ENCODE peak calls at places on chromosomes 6 and 20, in four cellular contexts. C is fibroblast of pulmonary artery, B is mammary epithelial cell, G is HCT116. D is an unnamed sample.

GRCh38 chr6:162178666-162179065 is 548.9 kb downstream of the PRKN start:
- DNase-seq in C (no peak), B (no peak), G (no peak), D (no peak)

GRCh38 chr20:46820682-46821081 is 74.0 kb upstream of the EYA2 start:
- DNase-seq in G (no peak), C (no peak), B (peak; percentile 10), D (peak; percentile 10)

GRCh38 chr20:38873050-38873581 is 53.1 kb upstream of the FAM83D start:
- DNase-seq in B (no peak), G (no peak), C (no peak), D (no peak)

GRCh38 chr6:52566853-52567279 is 10.0 kb downstream of the TRAM2 start:
- DNase-seq in C (peak; percentile 92), G (no peak), B (peak; percentile 89), D (peak; percentile 79)

GRCh38 chr6:152301806-152302568 is 335.2 kb downstream of the SYNE1 start:
- DNase-seq in C (peak; percentile 92), B (peak; percentile 86), G (peak; percentile 68), D (peak; percentile 78)

GRCh38 chr6:105087571-105088211 is 92.1 kb downstream of the POPDC3 start:
- DNase-seq in G (peak; percentile 41), C (peak; percentile 80), B (peak; percentile 35), D (peak; percentile 60)

GRCh38 chr6:20879526-20879925 is 345.3 kb downstream of the CDKAL1 start:
- DNase-seq in C (no peak), B (no peak), G (no peak), D (no peak)

GRCh38 chr6:13696226-13696625 is 15.4 kb downstream of the RANBP9 start:
- DNase-seq in C (peak; percentile 42), B (peak; percentile 2), G (no peak), D (peak; percentile 29)

GRCh38 chr6:97203343-97203742 is 79.7 kb downstream of the MMS22L start:
- DNase-seq in G (no peak), B (no peak), C (no peak), D (peak; percentile 15)

GRCh38 chr20:48098099-48098498 is 312.8 kb upstream of the SULF2 start:
- DNase-seq in B (no peak), C (no peak), G (peak; percentile 8), D (no peak)

GRCh38 chr6:114115659-114116058 is 144.7 kb upstream of the HDAC2 start:
- DNase-seq in C (no peak), B (no peak), G (no peak), D (no peak)

GRCh38 chr6:80003841-80004198 is 629 bp upstream of the TTK start:
- DNase-seq in B (no peak), C (no peak), G (no peak), D (no peak)

GRCh38 chr6:33720998-33721397 is 9.5 kb upstream of the UQCC2 start:
- DNase-seq in C (no peak), B (no peak), G (no peak), D (peak; percentile 67)

GRCh38 chr6:142845624-142846458 is 99.1 kb downstream of the HIVEP2 start:
- DNase-seq in G (peak; percentile 74), C (peak; percentile 95), B (peak; percentile 64), D (no peak)

GRCh38 chr6:82144007-82144851 is 103.3 kb downstream of the IBTK start:
- DNase-seq in B (peak; percentile 96), C (peak; percentile 92), G (peak; percentile 75), D (peak; percentile 98)

GRCh38 chr6:6810727-6811126 is 222.2 kb downstream of the LY86 start:
- DNase-seq in B (peak; percentile 60), G (no peak), C (no peak), D (peak; percentile 52)

DNA sequence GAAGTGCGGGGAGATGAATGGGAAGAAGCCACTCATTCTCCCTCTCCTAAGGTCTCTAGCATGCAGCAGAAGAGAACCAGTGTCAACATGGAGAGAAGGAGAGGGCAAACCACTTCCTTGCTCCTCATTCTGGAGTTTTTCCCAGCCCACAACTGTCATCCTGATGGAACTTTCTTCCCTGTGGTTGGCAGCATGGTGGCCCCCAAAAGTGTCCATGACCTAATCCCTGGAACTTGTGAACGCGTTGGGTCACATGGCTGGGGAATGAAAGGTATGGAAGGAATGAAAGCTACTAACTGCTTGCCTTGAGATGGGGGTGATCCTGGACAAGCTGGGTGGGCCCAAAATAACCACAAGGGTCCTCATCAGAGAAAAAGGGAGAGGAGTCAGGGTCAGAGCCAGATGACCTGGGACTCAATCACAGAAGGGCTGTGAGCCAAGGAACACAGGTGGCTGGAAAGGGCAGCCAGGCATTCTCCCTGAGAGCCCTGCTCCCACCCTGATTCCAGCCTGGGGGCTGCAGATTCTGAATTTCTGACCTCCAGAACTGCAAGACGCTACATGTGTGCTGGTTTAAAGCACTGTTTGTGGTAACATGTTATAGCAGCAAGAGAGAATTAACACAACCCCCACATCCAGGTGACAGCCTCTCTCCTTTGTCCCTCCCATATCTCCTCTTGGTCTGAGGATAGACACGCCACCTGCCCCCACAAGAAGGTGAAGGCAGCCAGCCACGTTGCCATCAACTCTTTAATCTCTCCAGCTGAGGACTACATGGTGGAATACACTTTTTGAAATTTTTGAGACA is 63.2 kb downstream of the PYGB start:
- DNase-seq in C (peak; percentile 50), G (no peak), B (no peak), D (no peak)
- H3K4me3 ChIP-seq in C (no peak overlapping the region), G (no peak overlapping the region), B (no peak overlapping the region), D (no peak overlapping the region)

GRCh38 chr6:158387036-158387435 is 74.8 kb downstream of the TULP4 start:
- DNase-seq in C (no peak), G (peak; percentile 4), B (no peak), D (no peak)
- TF ChIP-seq CTCF in C (peak; percentile 14), G (peak; percentile 30), B (peak; percentile 8), D (no peak)

GRCh38 chr6:167145468-167145867 is 12.3 kb downstream of the GPR31 start:
- DNase-seq in G (no peak), C (no peak), B (no peak), D (no peak)

GRCh38 chr6:167146977-167147376 is 10.8 kb downstream of the GPR31 start:
- DNase-seq in G (no peak), B (no peak), C (no peak), D (no peak)

GRCh38 chr6:167148997-167149396 is 8.8 kb downstream of the GPR31 start:
- DNase-seq in B (no peak), C (no peak), G (no peak), D (no peak)

GRCh38 chr6:167143041-167143440 is 14.7 kb downstream of the GPR31 start:
- DNase-seq in C (no peak), G (no peak), B (no peak), D (no peak)

GRCh38 chr6:167146173-167146572 is 11.6 kb downstream of the GPR31 start:
- DNase-seq in C (no peak), B (no peak), G (no peak), D (no peak)
- H3K4me3 ChIP-seq in C (no peak overlapping the region), B (no peak overlapping the region), G (no peak overlapping the region), D (no peak overlapping the region)

GRCh38 chr6:108127826-108128225 is 38.0 kb upstream of the NR2E1 start:
- DNase-seq in B (peak; percentile 40), C (no peak), G (no peak), D (peak; percentile 84)

GRCh38 chr6:108132863-108133262 is 33.0 kb upstream of the NR2E1 start:
- DNase-seq in G (no peak), C (no peak), B (no peak), D (no peak)

GRCh38 chr6:108134213-108134973 is 31.4 kb upstream of the NR2E1 start:
- DNase-seq in B (no peak), G (no peak), C (no peak), D (no peak)

GRCh38 chr6:108133594-108134179 is 32.1 kb upstream of the NR2E1 start:
- DNase-seq in C (peak; percentile 76), G (peak; percentile 66), B (peak; percentile 68), D (peak; percentile 76)
- TF ChIP-seq CTCF in C (no peak), G (no peak), B (peak; percentile 19), D (no peak)

DNA sequence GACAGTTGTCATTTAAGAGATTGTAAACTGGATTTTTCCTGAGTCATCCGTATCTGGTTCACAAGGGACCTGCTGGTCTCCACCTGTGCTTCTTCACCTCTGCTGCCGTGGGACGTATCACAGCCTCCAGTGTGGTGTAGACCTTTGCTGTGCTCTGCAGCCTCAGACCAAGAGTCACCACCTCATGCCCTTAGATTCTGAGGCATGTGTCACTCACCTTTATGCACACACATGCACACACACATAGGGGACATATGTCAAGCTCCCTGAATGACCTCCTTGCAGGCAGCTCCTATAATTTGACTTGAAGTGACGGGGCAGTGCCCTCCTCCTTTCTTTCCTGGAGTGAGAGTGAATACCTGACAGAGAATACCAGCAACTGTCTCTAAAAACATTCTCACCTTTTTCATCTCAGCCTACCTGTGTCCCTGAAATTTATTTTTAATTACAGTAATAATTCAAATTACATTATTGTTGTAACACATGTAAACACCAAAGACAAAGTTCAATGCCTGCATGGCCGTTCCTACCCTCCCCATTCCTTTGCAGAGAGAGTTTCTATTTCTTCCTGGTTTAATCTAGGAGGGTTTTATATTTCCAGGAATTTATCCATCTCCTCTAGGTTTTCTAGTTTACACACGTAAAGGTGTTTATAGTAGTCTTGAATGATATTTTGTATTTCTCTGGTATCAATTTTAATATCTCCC is 3.5 kb downstream of the SLC17A4 start:
- DNase-seq in G (no peak), C (no peak), B (no peak), D (no peak)
- H3K4me3 ChIP-seq in G (no peak overlapping the region), C (no peak overlapping the region), B (no peak overlapping the region), D (no peak overlapping the region)

DNA sequence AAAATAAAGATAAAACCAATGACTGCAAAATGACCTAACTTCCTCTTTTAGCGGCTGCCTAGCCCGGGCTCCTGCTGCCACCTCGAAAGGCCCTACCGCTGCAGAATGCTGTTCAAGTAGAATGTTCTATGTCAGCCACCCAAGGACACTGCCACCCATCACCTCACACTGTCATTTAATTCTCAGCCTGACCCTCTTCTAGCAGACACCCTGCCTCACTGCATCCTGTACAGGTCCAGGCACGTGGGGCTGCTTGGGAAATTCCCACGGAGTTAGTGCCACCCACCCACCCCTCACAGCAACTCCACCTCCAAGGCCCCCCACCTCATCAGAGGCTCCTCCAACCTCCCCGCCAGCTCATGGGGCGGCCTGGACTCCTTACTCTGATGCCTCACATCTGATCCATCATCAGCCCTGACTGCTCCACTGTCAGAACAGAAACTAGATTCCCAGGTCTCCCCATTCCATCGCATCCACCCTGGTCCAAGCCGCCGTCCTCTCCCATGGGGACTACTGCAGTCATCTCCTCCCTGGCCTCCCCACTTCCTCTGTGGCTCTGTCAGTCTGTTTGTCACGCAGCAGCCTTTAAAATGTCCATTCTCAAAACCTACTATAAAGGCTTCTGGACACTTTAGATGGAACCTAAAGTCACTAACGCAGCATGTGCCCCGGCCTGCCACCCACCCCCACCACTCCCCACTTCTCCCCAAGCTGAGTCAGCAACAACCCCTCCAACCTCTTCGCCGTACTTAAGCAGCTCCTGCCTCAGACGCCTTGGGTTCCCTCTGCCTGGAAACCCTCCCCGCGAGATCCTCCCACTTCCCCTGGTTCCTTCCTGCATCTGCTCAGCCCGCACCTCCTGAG is 17.0 kb downstream of the NFATC2 start:
- DNase-seq in C (no peak), B (no peak), G (no peak), D (peak; percentile 18)
- TF ChIP-seq CTCF in C (no peak), B (no peak), G (no peak), D (no peak)

DNA sequence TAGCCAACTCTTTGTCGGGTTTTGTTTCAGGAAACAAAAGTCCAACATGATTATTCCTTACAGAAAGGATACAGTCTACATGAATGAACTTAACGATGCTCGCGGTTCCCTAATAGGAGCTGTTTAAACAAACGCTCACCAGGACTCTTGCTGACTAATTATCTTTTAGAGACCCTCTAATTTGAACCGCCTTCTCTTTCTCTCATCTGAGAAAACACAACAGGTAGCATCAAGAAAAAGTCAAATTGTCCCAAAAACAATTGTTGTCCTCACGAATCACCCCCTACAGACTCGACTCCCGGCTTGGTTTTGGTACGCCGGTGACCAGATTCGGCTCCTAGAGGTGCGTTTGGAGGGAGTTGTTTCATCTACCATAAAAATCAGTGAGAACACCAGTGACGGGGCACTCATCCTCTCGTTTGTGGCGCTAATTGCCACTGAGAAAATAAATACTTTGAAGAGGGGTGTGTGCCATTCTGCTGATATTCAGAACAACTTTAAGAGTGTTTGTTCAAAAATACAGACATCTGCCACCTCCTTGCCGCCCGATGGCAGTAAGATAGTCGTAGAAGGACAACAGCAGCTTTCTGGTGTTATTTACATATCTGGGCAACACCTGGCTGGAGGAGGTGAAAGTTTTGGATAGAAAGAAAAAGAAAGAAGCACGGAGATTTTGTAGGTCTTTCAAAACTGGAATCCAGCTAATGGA is 1.1 kb upstream of the SIM1 start:
- DNase-seq in C (no peak), B (no peak), G (no peak), D (no peak)
- H3K4me3 ChIP-seq in C (no peak overlapping the region), B (no peak overlapping the region), G (no peak overlapping the region), D (no peak overlapping the region)

D was measured in bronchial epithelial cell.